ENCODE peak calls at places on chromosomes 3 and 15, in ten cellular contexts. One of them, this sample, is unnamed.

GRCh38 chr15:23438816-23439466 is 8.1 kb downstream of the GOLGA6L2 start:
- DNase-seq in activated T-helper 1 cell treated with Interleukin-2 at 50 U/mL for 16 hours: no peak
- DNase-seq in NCI-H187 treated with DMSO at 0.1 percent for 48 hours: no peak
- DNase-seq in activated T-cell treated with anti-CD3 and anti-CD28 coated beads, Interleukin-2, amount 50 U/mL, for 72 hours: no peak
- DNase-seq in midbrain: no peak
- DNase-seq in HS-5: no peak
- DNase-seq in GM13976: no peak
- DNase-seq in mesenchymal stem cell: no peak
- DNase-seq in T-helper 22 cell: no peak
- DNase-seq in left cardiac atrium: no peak
- DNase-seq in this sample: no peak

GRCh38 chr15:62348528-62349087 is 183.5 kb upstream of the C2CD4B start:
- DNase-seq in activated T-helper 1 cell treated with Interleukin-2 at 50 U/mL for 16 hours: no peak
- DNase-seq in NCI-H187 treated with DMSO at 0.1 percent for 48 hours: no peak
- DNase-seq in activated T-cell treated with anti-CD3 and anti-CD28 coated beads, Interleukin-2, amount 50 U/mL, for 72 hours: no peak
- DNase-seq in midbrain: no peak
- DNase-seq in HS-5: no peak
- DNase-seq in GM13976: no peak
- DNase-seq in mesenchymal stem cell: no peak
- DNase-seq in T-helper 22 cell: no peak
- DNase-seq in left cardiac atrium: no peak
- DNase-seq in this sample: no peak

GRCh38 chr3:149134560-149134959 is 5.1 kb downstream of the HPS3 start:
- DNase-seq in activated T-helper 1 cell treated with Interleukin-2 at 50 U/mL for 16 hours: no peak
- DNase-seq in NCI-H187 treated with DMSO at 0.1 percent for 48 hours: no peak
- DNase-seq in activated T-cell treated with anti-CD3 and anti-CD28 coated beads, Interleukin-2, amount 50 U/mL, for 72 hours: no peak
- DNase-seq in midbrain: no peak
- DNase-seq in HS-5: no peak
- DNase-seq in GM13976: no peak
- DNase-seq in mesenchymal stem cell: peak; percentile 37
- DNase-seq in T-helper 22 cell: no peak
- DNase-seq in left cardiac atrium: no peak
- DNase-seq in this sample: no peak

GRCh38 chr15:78257681-78258080 is 6.7 kb upstream of the DNAJA4 start:
- DNase-seq in activated T-helper 1 cell treated with Interleukin-2 at 50 U/mL for 16 hours: no peak
- DNase-seq in NCI-H187 treated with DMSO at 0.1 percent for 48 hours: no peak
- DNase-seq in activated T-cell treated with anti-CD3 and anti-CD28 coated beads, Interleukin-2, amount 50 U/mL, for 72 hours: no peak
- DNase-seq in midbrain: peak; percentile 71
- DNase-seq in HS-5: no peak
- DNase-seq in GM13976: no peak
- DNase-seq in mesenchymal stem cell: no peak
- DNase-seq in T-helper 22 cell: no peak
- DNase-seq in left cardiac atrium: no peak
- DNase-seq in this sample: no peak

GRCh38 chr3:23264413-23264812 is 61.3 kb downstream of the UBE2E2 start:
- DNase-seq in activated T-helper 1 cell treated with Interleukin-2 at 50 U/mL for 16 hours: no peak
- DNase-seq in NCI-H187 treated with DMSO at 0.1 percent for 48 hours: no peak
- DNase-seq in activated T-cell treated with anti-CD3 and anti-CD28 coated beads, Interleukin-2, amount 50 U/mL, for 72 hours: no peak
- DNase-seq in midbrain: no peak
- DNase-seq in HS-5: peak; percentile 73
- DNase-seq in GM13976: no peak
- DNase-seq in mesenchymal stem cell: peak; percentile 15
- DNase-seq in T-helper 22 cell: no peak
- DNase-seq in left cardiac atrium: no peak
- DNase-seq in this sample: no peak

GRCh38 chr3:190076601-190077444 is 43.9 kb downstream of the P3H2 start:
- DNase-seq in activated T-helper 1 cell treated with Interleukin-2 at 50 U/mL for 16 hours: no peak
- DNase-seq in NCI-H187 treated with DMSO at 0.1 percent for 48 hours: no peak
- DNase-seq in activated T-cell treated with anti-CD3 and anti-CD28 coated beads, Interleukin-2, amount 50 U/mL, for 72 hours: no peak
- DNase-seq in midbrain: no peak
- DNase-seq in HS-5: peak; percentile 92
- DNase-seq in GM13976: no peak
- DNase-seq in mesenchymal stem cell: peak; percentile 98
- DNase-seq in T-helper 22 cell: no peak
- DNase-seq in left cardiac atrium: no peak
- DNase-seq in this sample: peak; percentile 99

GRCh38 chr3:57079221-57079831 is 18.9 kb downstream of the SPATA12 start:
- DNase-seq in activated T-helper 1 cell treated with Interleukin-2 at 50 U/mL for 16 hours: no peak
- DNase-seq in NCI-H187 treated with DMSO at 0.1 percent for 48 hours: no peak
- DNase-seq in activated T-cell treated with anti-CD3 and anti-CD28 coated beads, Interleukin-2, amount 50 U/mL, for 72 hours: peak; percentile 12
- DNase-seq in midbrain: no peak
- DNase-seq in HS-5: no peak
- DNase-seq in GM13976: peak; percentile 84
- DNase-seq in mesenchymal stem cell: peak; percentile 38
- DNase-seq in T-helper 22 cell: no peak
- DNase-seq in left cardiac atrium: no peak
- DNase-seq in this sample: no peak

GRCh38 chr3:112531358-112531781 is 30.4 kb downstream of the ATG3 start:
- DNase-seq in activated T-helper 1 cell treated with Interleukin-2 at 50 U/mL for 16 hours: no peak
- DNase-seq in NCI-H187 treated with DMSO at 0.1 percent for 48 hours: no peak
- DNase-seq in activated T-cell treated with anti-CD3 and anti-CD28 coated beads, Interleukin-2, amount 50 U/mL, for 72 hours: no peak
- DNase-seq in midbrain: peak; percentile 44
- DNase-seq in HS-5: peak; percentile 5
- DNase-seq in GM13976: peak; percentile 42
- DNase-seq in mesenchymal stem cell: peak; percentile 46
- DNase-seq in T-helper 22 cell: no peak
- DNase-seq in left cardiac atrium: no peak
- DNase-seq in this sample: no peak

GRCh38 chr3:59006791-59007517 is 42.9 kb downstream of the CFAP20DC start:
- DNase-seq in activated T-helper 1 cell treated with Interleukin-2 at 50 U/mL for 16 hours: no peak
- DNase-seq in NCI-H187 treated with DMSO at 0.1 percent for 48 hours: no peak
- DNase-seq in activated T-cell treated with anti-CD3 and anti-CD28 coated beads, Interleukin-2, amount 50 U/mL, for 72 hours: no peak
- DNase-seq in midbrain: peak; percentile 13
- DNase-seq in HS-5: no peak
- DNase-seq in GM13976: no peak
- DNase-seq in mesenchymal stem cell: peak; percentile 21
- DNase-seq in T-helper 22 cell: no peak
- DNase-seq in left cardiac atrium: peak; percentile 43
- DNase-seq in this sample: peak; percentile 26

GRCh38 chr3:131283862-131284261 is 97.7 kb upstream of the NUDT16 start:
- DNase-seq in activated T-helper 1 cell treated with Interleukin-2 at 50 U/mL for 16 hours: no peak
- DNase-seq in NCI-H187 treated with DMSO at 0.1 percent for 48 hours: no peak
- DNase-seq in activated T-cell treated with anti-CD3 and anti-CD28 coated beads, Interleukin-2, amount 50 U/mL, for 72 hours: no peak
- DNase-seq in midbrain: no peak
- DNase-seq in HS-5: no peak
- DNase-seq in GM13976: no peak
- DNase-seq in mesenchymal stem cell: no peak
- DNase-seq in T-helper 22 cell: no peak
- DNase-seq in left cardiac atrium: no peak
- DNase-seq in this sample: no peak

GRCh38 chr15:40456299-40456712 is 14.5 kb upstream of the CHST14 start:
- DNase-seq in activated T-helper 1 cell treated with Interleukin-2 at 50 U/mL for 16 hours: no peak
- DNase-seq in NCI-H187 treated with DMSO at 0.1 percent for 48 hours: no peak
- DNase-seq in activated T-cell treated with anti-CD3 and anti-CD28 coated beads, Interleukin-2, amount 50 U/mL, for 72 hours: no peak
- DNase-seq in midbrain: no peak
- DNase-seq in HS-5: no peak
- DNase-seq in GM13976: no peak
- DNase-seq in mesenchymal stem cell: no peak
- DNase-seq in T-helper 22 cell: no peak
- DNase-seq in left cardiac atrium: peak; percentile 50
- DNase-seq in this sample: no peak

GRCh38 chr15:83837946-83838571 is 184.1 kb downstream of the ADAMTSL3 start:
- DNase-seq in activated T-helper 1 cell treated with Interleukin-2 at 50 U/mL for 16 hours: no peak
- DNase-seq in NCI-H187 treated with DMSO at 0.1 percent for 48 hours: no peak
- DNase-seq in activated T-cell treated with anti-CD3 and anti-CD28 coated beads, Interleukin-2, amount 50 U/mL, for 72 hours: no peak
- DNase-seq in midbrain: peak; percentile 52
- DNase-seq in HS-5: no peak
- DNase-seq in GM13976: peak; percentile 13
- DNase-seq in mesenchymal stem cell: peak; percentile 17
- DNase-seq in T-helper 22 cell: no peak
- DNase-seq in left cardiac atrium: peak; percentile 66
- DNase-seq in this sample: no peak

GRCh38 chr3:188974856-188975611 is 196.7 kb upstream of the TPRG1 start:
- DNase-seq in activated T-helper 1 cell treated with Interleukin-2 at 50 U/mL for 16 hours: no peak
- DNase-seq in NCI-H187 treated with DMSO at 0.1 percent for 48 hours: no peak
- DNase-seq in activated T-cell treated with anti-CD3 and anti-CD28 coated beads, Interleukin-2, amount 50 U/mL, for 72 hours: peak; percentile 17
- DNase-seq in midbrain: no peak
- DNase-seq in HS-5: no peak
- DNase-seq in GM13976: no peak
- DNase-seq in mesenchymal stem cell: no peak
- DNase-seq in T-helper 22 cell: peak; percentile 13
- DNase-seq in left cardiac atrium: no peak
- DNase-seq in this sample: no peak

GRCh38 chr3:82240322-82240721 is 478.9 kb upstream of the GBE1 start:
- DNase-seq in activated T-helper 1 cell treated with Interleukin-2 at 50 U/mL for 16 hours: no peak
- DNase-seq in NCI-H187 treated with DMSO at 0.1 percent for 48 hours: no peak
- DNase-seq in activated T-cell treated with anti-CD3 and anti-CD28 coated beads, Interleukin-2, amount 50 U/mL, for 72 hours: no peak
- DNase-seq in midbrain: no peak
- DNase-seq in HS-5: no peak
- DNase-seq in GM13976: no peak
- DNase-seq in mesenchymal stem cell: no peak
- DNase-seq in T-helper 22 cell: no peak
- DNase-seq in left cardiac atrium: no peak
- DNase-seq in this sample: no peak

GRCh38 chr3:64011685-64012084 is 11.6 kb downstream of the PSMD6 start:
- DNase-seq in activated T-helper 1 cell treated with Interleukin-2 at 50 U/mL for 16 hours: no peak
- DNase-seq in NCI-H187 treated with DMSO at 0.1 percent for 48 hours: no peak
- DNase-seq in activated T-cell treated with anti-CD3 and anti-CD28 coated beads, Interleukin-2, amount 50 U/mL, for 72 hours: no peak
- DNase-seq in midbrain: no peak
- DNase-seq in HS-5: no peak
- DNase-seq in GM13976: no peak
- DNase-seq in mesenchymal stem cell: peak; percentile 75
- DNase-seq in T-helper 22 cell: no peak
- DNase-seq in left cardiac atrium: no peak
- DNase-seq in this sample: peak; percentile 37

GRCh38 chr3:182436547-182436946 is 356.8 kb upstream of the ATP11B start:
- DNase-seq in activated T-helper 1 cell treated with Interleukin-2 at 50 U/mL for 16 hours: no peak
- DNase-seq in NCI-H187 treated with DMSO at 0.1 percent for 48 hours: peak; percentile 86
- DNase-seq in activated T-cell treated with anti-CD3 and anti-CD28 coated beads, Interleukin-2, amount 50 U/mL, for 72 hours: no peak
- DNase-seq in midbrain: no peak
- DNase-seq in HS-5: no peak
- DNase-seq in GM13976: no peak
- DNase-seq in mesenchymal stem cell: no peak
- DNase-seq in T-helper 22 cell: no peak
- DNase-seq in left cardiac atrium: no peak
- DNase-seq in this sample: no peak